ENCODE peak calls at places on chromosomes 1 and 21, in five cellular contexts. D is adrenal gland; L is KG1; H is COR-L47; W is stimulated activated CD8-positive, alpha-beta memory T cell treated with anti-CD3 and anti-CD28 coated beads, Interleukin-4, amount 100 ng/mL, for 4 hours. P is an unnamed sample.

GRCh38 chr1:48710318-48710717 is 66.4 kb downstream of the BEND5 start:
- DNase-seq in D (no peak), L (no peak), H (no peak), W (no peak), P (no peak)

GRCh38 chr1:153526132-153526543 is 9.7 kb downstream of the S100A6 start:
- DNase-seq in D (peak), L (no peak), H (peak), W (no peak), P (peak)

GRCh38 chr1:26779093-26779668 is 8.6 kb upstream of the PIGV start:
- DNase-seq in D (no peak), L (no peak), H (no peak), W (no peak), P (no peak)

GRCh38 chr21:34983680-34984086 is 65.4 kb downstream of the RUNX1 start:
- DNase-seq in D (no peak), L (no peak), H (no peak), W (peak), P (no peak)

GRCh38 chr1:241627453-241628329 is 12.5 kb downstream of the CHML start:
- DNase-seq in D (no peak), L (no peak), H (peak), W (no peak), P (peak)

GRCh38 chr1:75791022-75791421 is 5.0 kb downstream of the RABGGTB start:
- DNase-seq in D (no peak), L (no peak), H (no peak), W (no peak), P (no peak)

GRCh38 chr1:67530071-67530470 is 99.9 kb upstream of the SERBP1 start:
- DNase-seq in D (no peak), L (no peak), H (no peak), W (no peak), P (no peak)

GRCh38 chr1:36560621-36561364 is 78.1 kb upstream of the CSF3R start:
- DNase-seq in D (no peak), L (no peak), H (no peak), W (no peak), P (no peak)

GRCh38 chr1:159839135-159839849 is 12.6 kb downstream of the SLAMF8 start:
- DNase-seq in D (no peak), L (no peak), H (no peak), W (no peak), P (no peak)

GRCh38 chr1:227709451-227709850 is 25.7 kb downstream of the JMJD4 start:
- DNase-seq in D (no peak), L (no peak), H (no peak), W (no peak), P (no peak)

GRCh38 chr1:25486602-25487001 is 55.9 kb downstream of the MACO1 start:
- DNase-seq in D (no peak), L (no peak), H (no peak), W (no peak), P (peak)

GRCh38 chr1:223339861-223340260 is 24.1 kb downstream of the SUSD4 start:
- DNase-seq in D (no peak), L (no peak), H (no peak), W (no peak), P (no peak)

GRCh38 chr1:191757003-191757402 is 401.3 kb upstream of the RGS18 start:
- DNase-seq in D (no peak), L (no peak), H (no peak), W (no peak), P (no peak)

GRCh38 chr1:56644064-56644940 is 812 bp upstream of the PRKAA2 start:
- DNase-seq in D (no peak), L (no peak), H (no peak), W (no peak), P (no peak)

GRCh38 chr1:52636701-52637695 is 4.0 kb downstream of the SHISAL2A start:
- DNase-seq in D (no peak), L (peak), H (no peak), W (peak), P (no peak)

GRCh38 chr1:206039046-206039929 is 13.7 kb upstream of the RHEX start:
- DNase-seq in D (no peak), L (no peak), H (no peak), W (no peak), P (no peak)

GRCh38 chr1:185561629-185562028 is 172.6 kb upstream of the HMCN1 start:
- DNase-seq in D (no peak), L (peak), H (no peak), W (no peak), P (no peak)

GRCh38 chr1:182133181-182133580 is 71.7 kb upstream of the ZNF648 start:
- DNase-seq in D (no peak), L (no peak), H (no peak), W (no peak), P (no peak)

GRCh38 chr1:77925536-77925935 is 37.1 kb downstream of the NEXN start:
- DNase-seq in D (no peak), L (no peak), H (no peak), W (no peak), P (no peak)

GRCh38 chr1:68322837-68323687 is 90.7 kb upstream of the WLS start:
- DNase-seq in D (peak), L (no peak), H (no peak), W (no peak), P (no peak)

GRCh38 chr1:228918335-228918734 is 183.1 kb downstream of the RHOU start:
- DNase-seq in D (no peak), L (no peak), H (no peak), W (no peak), P (no peak)

GRCh38 chr1:211386931-211387330 is 60.3 kb downstream of the TRAF5 start:
- DNase-seq in D (no peak), L (no peak), H (no peak), W (no peak), P (no peak)

GRCh38 chr21:14054682-14055081 is 156.1 kb downstream of the LIPI start:
- DNase-seq in D (no peak), L (no peak), H (no peak), W (no peak), P (no peak)

GRCh38 chr1:44632511-44633072 is 41.7 kb downstream of the TMEM53 start:
- DNase-seq in D (no peak), L (no peak), H (no peak), W (no peak), P (peak)

GRCh38 chr21:22885079-22885478 is 1886.9 kb downstream of the NCAM2 start:
- DNase-seq in D (no peak), L (no peak), H (no peak), W (no peak), P (no peak)

GRCh38 chr1:164087893-164088292 is 471.1 kb upstream of the PBX1 start:
- DNase-seq in D (no peak), L (no peak), H (no peak), W (no peak), P (no peak)

GRCh38 chr1:174051956-174052355 is 29.8 kb upstream of the RC3H1 start:
- DNase-seq in D (no peak), L (no peak), H (no peak), W (no peak), P (no peak)

GRCh38 chr1:41627491-41628280 is 143.2 kb upstream of the EDN2 start:
- DNase-seq in D (no peak), L (no peak), H (no peak), W (no peak), P (no peak)

GRCh38 chr1:230204852-230205251 is 137.8 kb downstream of the GALNT2 start:
- DNase-seq in D (no peak), L (no peak), H (no peak), W (no peak), P (no peak)

GRCh38 chr21:16587671-16588379 is 858.0 kb downstream of the USP25 start:
- DNase-seq in D (peak), L (no peak), H (peak), W (no peak), P (no peak)

P was measured in erythroblast.